ENCODE peak calls at places on chromosomes 5 and 9, in four cellular contexts. L is GM12878, B is MM.1S, G is fibroblast of lung. Q is an unnamed sample.

GRCh38 chr5:112141582-112141981 is 277.5 kb downstream of the EPB41L4A start:
- DNase-seq in L (no peak), B (no peak), G (no peak), Q (no peak)

GRCh38 chr5:113063927-113064326 is 87.3 kb downstream of the DCP2 start:
- DNase-seq in B (no peak), L (no peak), G (no peak), Q (no peak)

GRCh38 chr5:171418982-171419662 is at the start of gene FGF18:
- DNase-seq in G (peak), L (no peak), B (peak), Q (peak)

GRCh38 chr9:69097053-69097452 is 61.5 kb downstream of the FXN start:
- DNase-seq in G (peak), L (no peak), B (no peak), Q (peak)

GRCh38 chr5:173888473-173889135 is 455 bp downstream of the CPEB4 start:
- DNase-seq in G (no peak), L (no peak), B (no peak), Q (no peak)

GRCh38 chr5:15254607-15255006 is 245.4 kb upstream of the FBXL7 start:
- DNase-seq in G (no peak), B (no peak), L (no peak), Q (no peak)

GRCh38 chr5:162768962-162769464 is 668.4 kb upstream of the CCNG1 start:
- DNase-seq in G (no peak), L (peak), B (no peak), Q (no peak)

GRCh38 chr9:18861599-18862546 is 171.1 kb downstream of the SAXO1 start:
- DNase-seq in L (no peak), G (peak), B (no peak), Q (no peak)

GRCh38 chr5:50535393-50535792 is 94.3 kb upstream of the EMB start:
- DNase-seq in L (no peak), G (no peak), B (no peak), Q (no peak)

GRCh38 chr9:75265525-75265972 is 177.2 kb downstream of the OSTF1 start:
- DNase-seq in B (peak), G (peak), L (no peak), Q (peak)

GRCh38 chr9:137316012-137316981 is 14.2 kb upstream of the NRARP start:
- DNase-seq in B (no peak), G (no peak), L (no peak), Q (peak)

GRCh38 chr5:67405101-67405364 is 208.4 kb upstream of the CD180 start:
- DNase-seq in G (no peak), L (no peak), B (no peak), Q (no peak)

GRCh38 chr5:172871561-172871960 is 37.5 kb downstream of the ERGIC1 start:
- DNase-seq in L (no peak), G (no peak), B (no peak), Q (no peak)

GRCh38 chr5:143311428-143311827 is 92.1 kb downstream of the NR3C1 start:
- DNase-seq in G (peak), L (no peak), B (no peak), Q (peak)

GRCh38 chr5:133287500-133287899 is 235.7 kb downstream of the HSPA4 start:
- DNase-seq in B (peak), L (no peak), G (peak), Q (no peak)

GRCh38 chr5:170355601-170356098 is 33.5 kb downstream of the KCNMB1 start:
- DNase-seq in B (no peak), G (no peak), L (no peak), Q (no peak)

GRCh38 chr9:111902396-111903147 is 6.0 kb downstream of the UGCG start:
- DNase-seq in G (peak), B (no peak), L (no peak), Q (no peak)

GRCh38 chr9:17349816-17350215 is 215.0 kb downstream of the CNTLN start:
- DNase-seq in B (peak), G (peak), L (no peak), Q (no peak)

GRCh38 chr9:37760416-37761165 is 7.0 kb downstream of the TRMT10B start:
- DNase-seq in L (no peak), B (no peak), G (peak), Q (no peak)

GRCh38 chr9:90300901-90301688 is 341.5 kb downstream of the DIRAS2 start:
- DNase-seq in G (peak), B (no peak), L (no peak), Q (peak)

GRCh38 chr9:80028501-80028900 is 456.7 kb downstream of the TLE4 start:
- DNase-seq in B (no peak), L (no peak), G (peak), Q (no peak)

GRCh38 chr9:79883073-79883645 is 311.4 kb downstream of the TLE4 start:
- DNase-seq in G (no peak), L (no peak), B (no peak), Q (no peak)

GRCh38 chr9:69009708-69010107 is 4.2 kb downstream of the PRKACG start:
- DNase-seq in B (no peak), G (no peak), L (no peak), Q (no peak)

GRCh38 chr5:116378007-116378831 is 196.4 kb downstream of the SEMA6A start:
- DNase-seq in B (no peak), G (no peak), L (no peak), Q (no peak)

GRCh38 chr5:78504726-78505431 is 143.7 kb downstream of the LHFPL2 start:
- DNase-seq in L (no peak), B (no peak), G (peak), Q (peak)

GRCh38 chr9:125556046-125556445 is 151.0 kb downstream of the MAPKAP1 start:
- DNase-seq in B (no peak), G (no peak), L (no peak), Q (no peak)

GRCh38 chr5:6296524-6296923 is 81.8 kb downstream of the MED10 start:
- DNase-seq in B (no peak), L (no peak), G (no peak), Q (no peak)

GRCh38 chr5:143134269-143134668 is 269.2 kb downstream of the NR3C1 start:
- DNase-seq in B (no peak), G (peak), L (no peak), Q (no peak)

GRCh38 chr5:112417931-112418358 is 1.1 kb downstream of the EPB41L4A start:
- DNase-seq in L (peak), G (peak), B (peak), Q (peak)

GRCh38 chr5:143061161-143061945 is 291.2 kb downstream of the ARHGAP26 start:
- DNase-seq in G (peak), L (no peak), B (no peak), Q (no peak)

GRCh38 chr9:88817628-88818027 is 173.6 kb upstream of the S1PR3 start:
- DNase-seq in L (no peak), G (peak), B (no peak), Q (no peak)

GRCh38 chr5:113053614-113054013 is 77.0 kb downstream of the DCP2 start:
- DNase-seq in G (peak), L (no peak), B (no peak), Q (peak)

GRCh38 chr9:90340421-90340820 is 302.2 kb downstream of the DIRAS2 start:
- DNase-seq in B (no peak), L (no peak), G (peak), Q (no peak)

GRCh38 chr9:126702501-126703329 is 89.0 kb downstream of the LMX1B start:
- DNase-seq in L (no peak), B (no peak), G (no peak), Q (no peak)

GRCh38 chr5:150763023-150763793 is 4.4 kb upstream of the DCTN4 start:
- DNase-seq in G (peak), B (no peak), L (no peak), Q (peak)

GRCh38 chr9:133090752-133091325 is 29.1 kb downstream of the CEL start:
- DNase-seq in B (no peak), G (no peak), L (no peak), Q (no peak)

GRCh38 chr5:75192804-75193203 is 43.9 kb downstream of the ANKRD31 start:
- DNase-seq in G (no peak), B (no peak), L (no peak), Q (no peak)

GRCh38 chr5:96934291-96934694 is 1.6 kb upstream of the LNPEP start:
- DNase-seq in L (no peak), B (no peak), G (peak), Q (no peak)
- H2AFZ ChIP-seq in L (peak), B (peak), G (peak), Q (peak)

GRCh38 chr9:122819791-122820489 is 8.4 kb downstream of the PDCL start:
- DNase-seq in L (no peak), B (no peak), G (peak), Q (no peak)
- H3K27ac ChIP-seq in L (no peak), B (no peak), G (peak), Q (no peak)

GRCh38 chr9:22454021-22454420 is 7.4 kb downstream of the DMRTA1 start:
- DNase-seq in B (no peak), L (no peak), G (peak), Q (no peak)
- H2AFZ ChIP-seq in B (no peak), L (no peak), G (no peak), Q (no peak)

GRCh38 chr9:77857513-77858298 is 173.9 kb downstream of the GNAQ start:
- DNase-seq in B (no peak), G (no peak), L (no peak), Q (no peak)
- H3K27ac ChIP-seq in B (no peak), G (no peak), L (no peak), Q (no peak)

DNA sequence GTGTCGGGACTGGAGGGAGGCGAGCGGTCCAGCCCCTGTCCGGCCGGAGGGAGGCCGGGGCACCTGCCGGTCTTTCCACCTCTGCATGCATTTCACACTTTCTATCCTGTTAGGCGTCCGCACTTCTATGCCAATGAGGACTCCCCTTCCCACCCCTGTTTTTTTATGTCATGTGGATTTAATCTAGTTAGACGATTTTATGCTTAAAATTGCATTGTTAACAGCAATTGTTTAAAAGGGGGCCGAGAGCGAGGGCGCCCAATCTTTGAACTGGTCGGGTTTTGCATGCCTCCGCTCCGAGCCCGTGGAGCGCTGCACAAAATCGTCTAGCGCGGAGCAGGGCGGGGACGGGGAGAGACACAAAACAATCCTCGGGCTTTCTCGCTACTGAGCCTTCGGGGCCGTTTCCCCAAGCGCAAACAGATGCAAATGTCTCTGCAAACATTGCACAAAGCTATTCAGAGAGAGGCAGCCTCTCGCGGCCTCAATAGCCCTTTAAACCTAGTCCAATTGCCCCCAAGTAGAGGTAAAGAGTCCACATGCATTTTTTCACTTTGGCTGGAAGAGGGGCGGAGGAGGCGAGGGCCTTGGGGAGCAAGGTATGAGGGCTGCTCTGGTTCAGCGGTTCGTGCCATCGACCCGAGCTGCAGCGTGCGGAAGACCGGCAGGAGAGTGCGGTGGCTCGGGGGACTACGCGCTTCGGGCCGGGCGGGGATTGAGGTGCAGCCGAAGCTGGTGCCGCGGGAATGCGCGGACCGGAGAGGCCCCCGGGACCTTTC is 37.5 kb upstream of the TIFAB start:
- DNase-seq in B (no peak), G (no peak), L (no peak), Q (no peak)
- H2AFZ ChIP-seq in B (no peak), G (no peak), L (no peak), Q (no peak)

GRCh38 chr5:100905259-100905914 is 2.3 kb upstream of the ST8SIA4 start:
- DNase-seq in B (peak), L (no peak), G (no peak), Q (no peak)

GRCh38 chr5:100902406-100903035 is 561 bp downstream of the ST8SIA4 start:
- DNase-seq in G (no peak), B (peak), L (no peak), Q (no peak)

GRCh38 chr5:100901851-100902341 is 1.2 kb downstream of the ST8SIA4 start:
- DNase-seq in L (no peak), G (peak), B (peak), Q (no peak)

GRCh38 chr5:100904259-100904822 is 1.3 kb upstream of the ST8SIA4 start:
- DNase-seq in G (no peak), L (no peak), B (peak), Q (no peak)

GRCh38 chr5:100903036-100903887 is at the start of gene ST8SIA4:
- DNase-seq in L (peak), G (peak), B (peak), Q (peak)
- H3K27ac ChIP-seq in L (peak), G (no peak), B (peak), Q (no peak)

DNA sequence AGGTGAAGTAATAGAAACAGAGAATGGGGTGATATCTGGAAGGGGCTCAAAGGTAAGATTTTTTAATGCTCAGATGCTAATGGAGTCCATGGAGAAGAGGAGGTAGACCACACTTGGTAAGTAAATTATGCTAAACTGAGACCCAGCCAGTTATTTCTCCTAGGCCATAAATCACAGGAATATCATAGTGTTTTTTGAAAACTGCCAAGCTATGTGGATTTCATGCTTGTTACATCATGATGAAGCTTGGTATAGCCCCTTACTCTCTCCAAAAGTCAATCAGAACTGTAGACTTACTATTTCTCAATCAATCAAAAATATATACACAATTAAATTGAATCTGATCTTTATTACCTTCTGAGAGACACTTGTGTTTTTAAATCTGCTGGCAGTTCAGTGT is 252.9 kb downstream of the PJA2 start:
- DNase-seq in G (no peak), L (no peak), B (no peak), Q (no peak)
- H2AFZ ChIP-seq in G (no peak), L (no peak), B (no peak), Q (no peak)

GRCh38 chr5:72296251-72296650 is 23.8 kb downstream of the MRPS27 start:
- DNase-seq in B (no peak), G (no peak), L (no peak), Q (no peak)
- H3K27ac ChIP-seq in B (no peak), G (no peak), L (peak), Q (no peak)

Q was measured in PC-9.